ENCODE peak calls at places on chromosomes 11 and 22, in four cellular contexts. One of them, this sample, is unnamed.

GRCh38 chr11:70059971-70060370 is 18.1 kb upstream of the ANO1 start:
- DNase-seq in HepG2: no peak
- DNase-seq in K562: no peak
- DNase-seq in GM12878: no peak
- DNase-seq in this sample: no peak

GRCh38 chr22:17120711-17121234 is 387 bp downstream of the TMEM121B start:
- DNase-seq in HepG2: no peak
- DNase-seq in K562: peak
- DNase-seq in GM12878: no peak
- DNase-seq in this sample: peak

GRCh38 chr22:20392983-20393704 is 807 bp upstream of the ZNF74 start:
- DNase-seq in HepG2: no peak
- DNase-seq in K562: peak
- DNase-seq in GM12878: no peak
- DNase-seq in this sample: no peak

GRCh38 chr11:65549088-65549487 is 9.1 kb downstream of the LTBP3 start:
- DNase-seq in HepG2: no peak
- DNase-seq in K562: no peak
- DNase-seq in GM12878: no peak
- DNase-seq in this sample: no peak

GRCh38 chr11:123122852-123123251 is 60.9 kb upstream of the HSPA8 start:
- DNase-seq in HepG2: no peak
- DNase-seq in K562: no peak
- DNase-seq in GM12878: no peak
- DNase-seq in this sample: no peak

GRCh38 chr22:48886604-48887393 is 940.9 kb downstream of the BRD1 start:
- DNase-seq in HepG2: no peak
- DNase-seq in K562: no peak
- DNase-seq in GM12878: no peak
- DNase-seq in this sample: no peak

GRCh38 chr11:128318856-128319474 is 268.4 kb downstream of the ETS1 start:
- DNase-seq in HepG2: no peak
- DNase-seq in K562: no peak
- DNase-seq in GM12878: peak
- DNase-seq in this sample: no peak

GRCh38 chr11:111417766-111418435 is 38.8 kb upstream of the POU2AF1 start:
- DNase-seq in HepG2: no peak
- DNase-seq in K562: no peak
- DNase-seq in GM12878: peak
- DNase-seq in this sample: no peak

GRCh38 chr11:89159974-89160373 is 17.7 kb upstream of the TYR start:
- DNase-seq in HepG2: no peak
- DNase-seq in K562: no peak
- DNase-seq in GM12878: no peak
- DNase-seq in this sample: no peak

GRCh38 chr11:44409558-44410236 is 99.8 kb upstream of the ALX4 start:
- DNase-seq in HepG2: peak
- DNase-seq in K562: no peak
- DNase-seq in GM12878: no peak
- DNase-seq in this sample: no peak

GRCh38 chr22:44242946-44243724 is 62.4 kb downstream of the PARVG start:
- DNase-seq in HepG2: no peak
- DNase-seq in K562: no peak
- DNase-seq in GM12878: no peak
- DNase-seq in this sample: peak

GRCh38 chr11:112588252-112588668 is 327.6 kb upstream of the PLET1 start:
- DNase-seq in HepG2: peak
- DNase-seq in K562: peak
- DNase-seq in GM12878: peak
- DNase-seq in this sample: peak

GRCh38 chr11:128690746-128691091 is 3.2 kb upstream of the FLI1 start:
- DNase-seq in HepG2: no peak
- DNase-seq in K562: no peak
- DNase-seq in GM12878: no peak
- DNase-seq in this sample: no peak

GRCh38 chr11:122705396-122705795 is 49.9 kb downstream of the UBASH3B start:
- DNase-seq in HepG2: no peak
- DNase-seq in K562: no peak
- DNase-seq in GM12878: no peak
- DNase-seq in this sample: no peak

GRCh38 chr11:47400813-47401279 is 7.5 kb upstream of the SLC39A13 start:
- DNase-seq in HepG2: no peak
- DNase-seq in K562: peak
- DNase-seq in GM12878: peak
- DNase-seq in this sample: no peak

GRCh38 chr11:129840236-129840635 is 24.6 kb downstream of the TMEM45B start:
- DNase-seq in HepG2: no peak
- DNase-seq in K562: no peak
- DNase-seq in GM12878: no peak
- DNase-seq in this sample: no peak

GRCh38 chr22:44063462-44064371 is 39.6 kb downstream of the PARVB start:
- DNase-seq in HepG2: no peak
- DNase-seq in K562: no peak
- DNase-seq in GM12878: peak
- DNase-seq in this sample: no peak

GRCh38 chr11:61761440-61762163 is 9.2 kb downstream of the MYRF start:
- DNase-seq in HepG2: no peak
- DNase-seq in K562: no peak
- DNase-seq in GM12878: no peak
- DNase-seq in this sample: no peak

GRCh38 chr11:42344204-42344792 is 884.8 kb upstream of the LRRC4C start:
- DNase-seq in HepG2: no peak
- DNase-seq in K562: no peak
- DNase-seq in GM12878: no peak
- DNase-seq in this sample: no peak

DNA sequence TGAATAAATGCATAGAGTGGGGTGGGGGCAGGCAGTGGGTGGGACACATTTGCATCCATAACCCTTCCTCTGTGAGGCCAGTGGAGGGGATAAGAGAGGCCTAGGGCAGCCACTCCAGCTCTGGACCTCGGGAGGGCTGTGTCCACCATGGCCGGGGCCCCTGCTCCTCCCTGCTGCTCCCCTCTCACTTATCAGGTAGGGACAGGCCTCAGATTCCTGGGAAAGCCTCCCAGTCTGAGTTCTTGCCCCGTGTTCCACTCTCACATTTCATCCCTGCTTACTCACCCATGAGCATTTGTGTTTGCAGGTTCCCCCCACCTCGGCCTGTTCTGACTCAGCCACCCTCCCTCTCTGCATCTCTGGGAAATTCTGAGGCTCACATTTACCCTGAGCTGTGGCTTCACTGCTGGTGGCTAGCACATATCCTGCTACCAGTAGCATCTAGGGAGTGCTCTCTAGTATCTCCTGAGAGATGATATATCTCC is 128.7 kb upstream of the TOP3B start:
- DNase-seq in HepG2: no peak
- DNase-seq in K562: peak
- DNase-seq in GM12878: peak
- DNase-seq in this sample: no peak
- TF ChIP-seq RFX5 in HepG2: no peak
- TF ChIP-seq RFX5 in K562: no peak
- TF ChIP-seq RFX5 in GM12878: no peak
- TF ChIP-seq RFX5 in this sample: no peak

DNA sequence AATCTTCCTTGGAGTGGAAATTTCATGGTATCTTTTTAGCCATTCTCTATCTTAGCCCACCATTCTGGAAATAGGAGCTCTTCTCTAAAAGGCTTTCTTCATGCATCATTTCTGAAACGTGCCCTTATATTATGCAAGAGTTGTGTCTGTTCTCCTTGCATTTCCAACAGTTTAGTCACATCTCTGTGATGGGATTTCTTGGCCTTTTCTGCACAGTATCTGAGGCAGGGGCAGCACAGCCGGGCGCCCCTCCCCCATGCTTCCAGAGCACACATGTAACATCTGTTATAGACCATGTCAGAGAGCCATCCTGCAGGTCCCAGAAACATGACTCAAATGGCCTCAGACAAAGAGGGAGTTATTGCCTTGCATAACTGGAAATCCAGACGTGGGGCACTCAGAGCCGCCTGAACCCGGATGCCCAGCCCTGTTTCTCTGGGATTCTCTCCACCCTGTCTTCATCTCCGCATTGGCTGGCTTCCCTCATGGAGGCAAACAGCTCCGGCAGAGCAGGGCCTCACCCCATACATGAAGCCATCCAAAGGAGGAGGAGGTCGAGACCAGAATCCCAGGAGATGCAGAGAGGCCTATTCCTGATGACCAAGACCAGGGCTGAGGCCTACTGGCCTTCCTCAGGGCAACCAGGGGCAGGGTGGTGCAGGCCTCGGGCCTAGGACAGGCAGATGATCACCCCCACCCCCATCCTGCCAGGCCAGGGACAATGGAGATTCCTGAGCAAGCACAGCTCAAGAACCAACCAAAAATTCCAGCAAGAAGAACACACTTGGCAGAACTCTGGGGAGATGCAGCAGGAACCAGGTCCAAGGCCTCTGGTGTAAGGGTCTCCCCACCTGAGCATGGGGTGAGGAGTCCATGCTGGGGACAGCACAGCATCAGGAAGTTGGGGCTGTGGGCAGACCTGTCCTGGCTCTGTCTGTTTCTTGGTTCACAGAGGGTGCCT is 61.3 kb downstream of the IGLL5 start:
- DNase-seq in HepG2: no peak
- DNase-seq in K562: no peak
- DNase-seq in GM12878: no peak
- DNase-seq in this sample: no peak
- TF ChIP-seq CREB1 in HepG2: no peak
- TF ChIP-seq CREB1 in K562: no peak
- TF ChIP-seq CREB1 in GM12878: no peak
- TF ChIP-seq CREB1 in this sample: no peak

GRCh38 chr22:45483918-45484499 is 18.7 kb upstream of the FBLN1 start:
- DNase-seq in HepG2: peak
- DNase-seq in K562: no peak
- DNase-seq in GM12878: no peak
- DNase-seq in this sample: no peak
- TF ChIP-seq RFX5 in HepG2: no peak
- TF ChIP-seq RFX5 in K562: no peak
- TF ChIP-seq RFX5 in GM12878: no peak
- TF ChIP-seq RFX5 in this sample: no peak

GRCh38 chr11:2630679-2631078 is 69.1 kb downstream of the KCNQ1OT1 start:
- DNase-seq in HepG2: no peak
- DNase-seq in K562: no peak
- DNase-seq in GM12878: no peak
- DNase-seq in this sample: no peak
- TF ChIP-seq CREB1 in HepG2: no peak
- TF ChIP-seq CREB1 in K562: no peak
- TF ChIP-seq CREB1 in GM12878: no peak
- TF ChIP-seq CREB1 in this sample: no peak

GRCh38 chr11:12704049-12704448 is 29.8 kb downstream of the TEAD1 start:
- DNase-seq in HepG2: no peak
- DNase-seq in K562: no peak
- DNase-seq in GM12878: no peak
- DNase-seq in this sample: no peak

GRCh38 chr11:12705874-12706273 is 31.7 kb downstream of the TEAD1 start:
- DNase-seq in HepG2: no peak
- DNase-seq in K562: no peak
- DNase-seq in GM12878: no peak
- DNase-seq in this sample: no peak

GRCh38 chr11:12707500-12707880 is 33.3 kb downstream of the TEAD1 start:
- DNase-seq in HepG2: no peak
- DNase-seq in K562: no peak
- DNase-seq in GM12878: no peak
- DNase-seq in this sample: no peak

GRCh38 chr11:12702999-12703453 is 28.8 kb downstream of the TEAD1 start:
- DNase-seq in HepG2: no peak
- DNase-seq in K562: no peak
- DNase-seq in GM12878: no peak
- DNase-seq in this sample: no peak

GRCh38 chr11:12706531-12707499 is 32.6 kb downstream of the TEAD1 start:
- DNase-seq in HepG2: peak
- DNase-seq in K562: peak
- DNase-seq in GM12878: no peak
- DNase-seq in this sample: no peak
- TF ChIP-seq RFX5 in HepG2: no peak
- TF ChIP-seq RFX5 in K562: no peak
- TF ChIP-seq RFX5 in GM12878: no peak
- TF ChIP-seq RFX5 in this sample: no peak

DNA sequence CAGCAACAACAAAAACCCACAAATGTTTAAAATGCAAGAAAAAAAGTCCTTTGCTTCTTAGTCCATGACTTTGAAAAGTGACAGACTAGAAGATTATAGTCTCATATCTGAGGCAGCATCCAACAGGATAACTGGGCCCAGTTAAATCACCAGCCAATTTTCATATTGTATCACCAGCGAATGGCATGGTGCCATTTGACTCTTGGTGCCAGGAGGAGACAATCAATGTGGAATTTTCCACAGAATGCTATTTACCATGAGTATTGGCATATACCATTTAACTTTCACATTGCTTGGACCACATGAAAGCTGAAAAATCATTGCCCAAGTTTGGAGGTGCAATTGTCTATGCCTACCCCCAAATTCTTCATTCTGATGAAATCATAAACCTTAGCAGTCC is 255.5 kb downstream of the TENM4 start:
- DNase-seq in HepG2: no peak
- DNase-seq in K562: no peak
- DNase-seq in GM12878: no peak
- DNase-seq in this sample: no peak
- TF ChIP-seq CREB1 in HepG2: no peak
- TF ChIP-seq CREB1 in K562: no peak
- TF ChIP-seq CREB1 in GM12878: no peak
- TF ChIP-seq CREB1 in this sample: no peak

DNA sequence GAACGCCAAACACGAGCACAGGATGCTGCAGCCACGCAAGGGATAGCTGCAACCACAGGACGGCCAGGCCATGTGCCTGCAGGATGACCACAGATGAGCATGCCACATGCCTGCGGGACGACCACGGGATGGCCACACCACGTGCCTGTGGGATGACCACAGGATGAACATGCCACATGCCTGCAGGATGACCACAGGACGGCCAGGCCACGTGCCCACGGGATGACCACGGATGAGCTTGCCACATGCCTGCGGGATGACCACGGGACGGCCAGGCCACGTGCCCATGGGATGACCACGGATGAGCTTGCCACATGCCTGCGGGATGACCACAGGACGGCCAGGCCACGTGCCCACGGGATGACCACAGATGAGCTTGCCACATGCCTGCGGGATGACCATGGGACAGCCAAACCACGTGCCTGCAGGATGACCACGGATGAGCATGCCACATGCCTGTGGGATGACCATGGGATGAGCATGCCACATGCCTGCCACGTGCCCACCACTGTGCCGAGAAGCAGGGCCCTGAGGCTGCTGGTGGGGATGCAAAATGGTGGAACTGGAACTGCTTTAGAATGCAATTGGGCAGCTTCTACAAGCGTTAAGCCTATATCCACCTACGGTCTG is 12.8 kb upstream of the MOB2 start:
- DNase-seq in HepG2: no peak
- DNase-seq in K562: no peak
- DNase-seq in GM12878: no peak
- DNase-seq in this sample: no peak
- TF ChIP-seq RFX5 in HepG2: no peak
- TF ChIP-seq RFX5 in K562: no peak
- TF ChIP-seq RFX5 in GM12878: no peak
- TF ChIP-seq RFX5 in this sample: no peak

GRCh38 chr11:96215826-96216225 is 127.2 kb downstream of the MAML2 start:
- DNase-seq in HepG2: no peak
- DNase-seq in K562: no peak
- DNase-seq in GM12878: no peak
- DNase-seq in this sample: no peak
- TF ChIP-seq CREB1 in HepG2: no peak
- TF ChIP-seq CREB1 in K562: no peak
- TF ChIP-seq CREB1 in GM12878: no peak
- TF ChIP-seq CREB1 in this sample: no peak

This sample was measured in H1.